ENCODE peak calls at places on chromosomes 12 and 14, in eight cellular contexts. X is progenitor cell of endocrine pancreas; M is stimulated activated CD4-positive, alpha-beta T cell treated with anti-CD3 and anti-CD28 coated beads, Interleukin-1b, Interleukin-23, amount 100 ng/mL, for 24 hours; C is fibroblast of lung; U is NCI-H2171; Q is IMR-90; E is activated naive CD4-positive, alpha-beta T cell treated with anti-CD3 and anti-CD28 coated beads for 36 hours; V is GM04504. H is an unnamed sample.

GRCh38 chr12:15788266-15789214 is 648 bp downstream of the EPS8 start:
- DNase-seq in X (peak), M (no peak), C (peak), U (no peak), Q (peak), E (peak), V (no peak), H (no peak)

GRCh38 chr12:120711411-120711810 is 1.2 kb downstream of the UNC119B start:
- DNase-seq in X (no peak), M (no peak), C (no peak), U (no peak), Q (no peak), E (no peak), V (no peak), H (no peak)

GRCh38 chr14:31967669-31967975 is 109.5 kb upstream of the ARHGAP5 start:
- DNase-seq in X (no peak), M (no peak), C (no peak), U (no peak), Q (no peak), E (no peak), V (no peak), H (no peak)

GRCh38 chr12:81759215-81759991 is at the start of gene PPFIA2:
- DNase-seq in X (no peak), M (peak), C (peak), U (peak), Q (peak), E (peak), V (no peak), H (no peak)

GRCh38 chr12:132228535-132229422 is 84.5 kb downstream of the NOC4L start:
- DNase-seq in X (no peak), M (no peak), C (no peak), U (no peak), Q (no peak), E (no peak), V (no peak), H (no peak)

GRCh38 chr14:34649344-34649743 is 19.4 kb upstream of the SNX6 start:
- DNase-seq in X (no peak), M (no peak), C (peak), U (no peak), Q (peak), E (no peak), V (peak), H (peak)

GRCh38 chr12:74624206-74624605 is 86.6 kb downstream of the ATXN7L3B start:
- DNase-seq in X (no peak), M (no peak), C (no peak), U (no peak), Q (no peak), E (no peak), V (no peak), H (no peak)

GRCh38 chr14:31897581-31898186 is 179.4 kb upstream of the ARHGAP5 start:
- DNase-seq in X (no peak), M (no peak), C (no peak), U (no peak), Q (no peak), E (no peak), V (no peak), H (no peak)

GRCh38 chr14:51922624-51923023 is 62.2 kb downstream of the GNG2 start:
- DNase-seq in X (no peak), M (no peak), C (peak), U (no peak), Q (peak), E (no peak), V (no peak), H (no peak)

GRCh38 chr12:27296674-27297073 is 36.0 kb upstream of the BMAL2 start:
- DNase-seq in X (no peak), M (no peak), C (no peak), U (no peak), Q (no peak), E (no peak), V (no peak), H (no peak)

GRCh38 chr12:118360785-118361404 is 11.8 kb downstream of the TAOK3 start:
- DNase-seq in X (no peak), M (no peak), C (peak), U (no peak), Q (peak), E (no peak), V (no peak), H (peak)

GRCh38 chr12:65941388-65941787 is 117.1 kb downstream of the HMGA2 start:
- DNase-seq in X (no peak), M (no peak), C (peak), U (no peak), Q (peak), E (no peak), V (peak), H (peak)

GRCh38 chr12:95365912-95366311 is 108.0 kb upstream of the METAP2 start:
- DNase-seq in X (no peak), M (no peak), C (no peak), U (no peak), Q (no peak), E (no peak), V (no peak), H (no peak)

GRCh38 chr12:22477894-22478287 is 66.5 kb downstream of the C2CD5 start:
- DNase-seq in X (no peak), M (no peak), C (peak), U (no peak), Q (no peak), E (no peak), V (no peak), H (no peak)

GRCh38 chr12:94134226-94134795 is 14.1 kb upstream of the PLXNC1 start:
- DNase-seq in X (no peak), M (no peak), C (peak), U (peak), Q (peak), E (peak), V (peak), H (peak)

GRCh38 chr12:3726455-3726854 is 26.5 kb downstream of the CRACR2A start:
- DNase-seq in X (no peak), M (no peak), C (no peak), U (no peak), Q (no peak), E (no peak), V (no peak), H (no peak)

GRCh38 chr12:104276192-104277131 is 27.1 kb upstream of the EID3 start:
- DNase-seq in X (no peak), M (no peak), C (peak), U (peak), Q (no peak), E (no peak), V (no peak), H (no peak)

GRCh38 chr14:21241218-21241819 is 27.9 kb downstream of the HNRNPC start:
- DNase-seq in X (no peak), M (no peak), C (no peak), U (no peak), Q (peak), E (no peak), V (no peak), H (no peak)

GRCh38 chr12:78275886-78276285 is 445.2 kb downstream of the NAV3 start:
- DNase-seq in X (no peak), M (no peak), C (no peak), U (no peak), Q (no peak), E (no peak), V (no peak), H (no peak)

GRCh38 chr12:126404293-126404851 is 1339.1 kb downstream of the AACS start:
- DNase-seq in X (no peak), M (no peak), C (peak), U (no peak), Q (no peak), E (no peak), V (no peak), H (peak)

GRCh38 chr14:31164115-31164514 is 43.5 kb downstream of the HECTD1 start:
- DNase-seq in X (no peak), M (no peak), C (no peak), U (no peak), Q (no peak), E (no peak), V (no peak), H (no peak)

GRCh38 chr14:75832621-75833297 is 149.0 kb downstream of the TGFB3 start:
- DNase-seq in X (no peak), M (no peak), C (peak), U (no peak), Q (peak), E (no peak), V (no peak), H (no peak)

GRCh38 chr12:6950944-6951540 is at the start of gene PTPN6:
- DNase-seq in X (no peak), M (no peak), C (no peak), U (no peak), Q (no peak), E (peak), V (no peak), H (no peak)

GRCh38 chr14:65927871-65928270 is 515.3 kb downstream of the FUT8 start:
- DNase-seq in X (peak), M (peak), C (no peak), U (no peak), Q (no peak), E (peak), V (no peak), H (no peak)

GRCh38 chr14:64178814-64179213 is 115.4 kb downstream of the ESR2 start:
- DNase-seq in X (no peak), M (no peak), C (no peak), U (no peak), Q (no peak), E (no peak), V (no peak), H (no peak)

GRCh38 chr12:64582862-64583261 is 27.4 kb upstream of the RASSF3 start:
- DNase-seq in X (no peak), M (no peak), C (no peak), U (no peak), Q (no peak), E (no peak), V (no peak), H (no peak)

GRCh38 chr12:50174971-50175715 is 8.0 kb upstream of the CERS5 start:
- DNase-seq in X (no peak), M (no peak), C (peak), U (peak), Q (peak), E (no peak), V (no peak), H (no peak)

GRCh38 chr12:29733060-29733459 is 50.7 kb downstream of the TMTC1 start:
- DNase-seq in X (no peak), M (no peak), C (peak), U (no peak), Q (peak), E (no peak), V (no peak), H (no peak)

GRCh38 chr12:46982629-46983392 is 96.6 kb upstream of the PCED1B start:
- DNase-seq in X (no peak), M (no peak), C (no peak), U (no peak), Q (no peak), E (no peak), V (no peak), H (no peak)

GRCh38 chr12:29273178-29273843 is 107.7 kb downstream of the ERGIC2 start:
- DNase-seq in X (no peak), M (no peak), C (no peak), U (no peak), Q (no peak), E (no peak), V (no peak), H (no peak)